ENCODE peak calls at places on chromosomes 5 and 9, in nine cellular contexts. W, D, S, B, X, F, P, U and A are unnamed samples.
A peak's percentile ranks its signal among the peaks of the same experiment; 100 is the strongest.

GRCh38 chr5:123557907-123558306 is 45.9 kb downstream of the CSNK1G3 start:
- DNase-seq in W (no peak), D (no peak), S (no peak), B (no peak), X (no peak), F (no peak), P (no peak), U (no peak), A (no peak)

GRCh38 chr5:124034963-124035362 is 523.0 kb downstream of the CSNK1G3 start:
- DNase-seq in W (no peak), D (no peak), S (no peak), B (no peak), X (no peak), F (no peak), P (no peak), U (no peak), A (no peak)

GRCh38 chr9:17481565-17481964 is 97.3 kb upstream of the SH3GL2 start:
- DNase-seq in W (no peak), D (no peak), S (no peak), B (no peak), X (no peak), F (no peak), P (no peak), U (no peak), A (no peak)

GRCh38 chr9:130482463-130482862 is 37.7 kb downstream of the ASS1 start:
- DNase-seq in W (no peak), D (no peak), S (peak; percentile 6), B (no peak), X (no peak), F (no peak), P (no peak), U (no peak), A (no peak)

GRCh38 chr5:169584998-169585451 is 1.5 kb downstream of the SPDL1 start:
- DNase-seq in W (no peak), D (no peak), S (no peak), B (no peak), X (peak; percentile 54), F (no peak), P (peak; percentile 18), U (no peak), A (peak; percentile 39)

GRCh38 chr5:84885479-84886258 is 501.0 kb upstream of the EDIL3 start:
- DNase-seq in W (no peak), D (peak; percentile 42), S (peak; percentile 53), B (peak; percentile 35), X (peak; percentile 39), F (no peak), P (no peak), U (no peak), A (no peak)

GRCh38 chr5:171808951-171809350 is 23.3 kb downstream of the SMIM23 start:
- DNase-seq in W (no peak), D (no peak), S (no peak), B (no peak), X (no peak), F (no peak), P (peak; percentile 66), U (no peak), A (no peak)

GRCh38 chr5:177607452-177608192 is 7.7 kb downstream of the B4GALT7 start:
- DNase-seq in W (peak; percentile 58), D (peak; percentile 62), S (peak; percentile 91), B (no peak), X (peak; percentile 66), F (peak; percentile 54), P (peak; percentile 81), U (peak; percentile 90), A (peak; percentile 42)

GRCh38 chr9:32434892-32435291 is 50.4 kb downstream of the ACO1 start:
- DNase-seq in W (no peak), D (no peak), S (no peak), B (no peak), X (no peak), F (no peak), P (no peak), U (no peak), A (no peak)

GRCh38 chr5:107199756-107200155 is 471.0 kb downstream of the EFNA5 start:
- DNase-seq in W (no peak), D (no peak), S (no peak), B (no peak), X (no peak), F (no peak), P (no peak), U (no peak), A (no peak)

GRCh38 chr9:131776473-131776872 is 36.6 kb upstream of the RAPGEF1 start:
- DNase-seq in W (no peak), D (peak; percentile 12), S (peak; percentile 64), B (no peak), X (no peak), F (no peak), P (peak; percentile 53), U (no peak), A (no peak)

GRCh38 chr5:55702612-55703345 is 9.3 kb downstream of the SLC38A9 start:
- DNase-seq in W (no peak), D (no peak), S (no peak), B (no peak), X (no peak), F (no peak), P (no peak), U (no peak), A (no peak)

GRCh38 chr9:15222313-15222712 is 84.7 kb downstream of the TTC39B start:
- DNase-seq in W (no peak), D (no peak), S (no peak), B (no peak), X (no peak), F (no peak), P (no peak), U (no peak), A (no peak)

GRCh38 chr5:152938630-152939029 is 533.6 kb upstream of the NMUR2 start:
- DNase-seq in W (no peak), D (no peak), S (no peak), B (no peak), X (no peak), F (no peak), P (no peak), U (no peak), A (no peak)

GRCh38 chr5:140221697-140222223 is 46.8 kb downstream of the CYSTM1 start:
- DNase-seq in W (no peak), D (no peak), S (peak; percentile 53), B (no peak), X (peak; percentile 49), F (no peak), P (peak; percentile 90), U (peak; percentile 24), A (peak; percentile 25)

GRCh38 chr9:74132986-74133385 is 364.1 kb upstream of the RORB start:
- DNase-seq in W (no peak), D (no peak), S (no peak), B (no peak), X (no peak), F (no peak), P (no peak), U (no peak), A (no peak)

GRCh38 chr9:18920685-18921084 is 112.3 kb downstream of the SAXO1 start:
- DNase-seq in W (no peak), D (no peak), S (no peak), B (no peak), X (no peak), F (no peak), P (no peak), U (no peak), A (no peak)

GRCh38 chr5:126002222-126002897 is 420.8 kb upstream of the GRAMD2B start:
- DNase-seq in W (peak; percentile 71), D (peak; percentile 83), S (peak; percentile 96), B (peak; percentile 64), X (peak; percentile 76), F (peak; percentile 78), P (no peak), U (no peak), A (no peak)

GRCh38 chr9:111037744-111038335 is 430 bp downstream of the LPAR1 start:
- DNase-seq in W (no peak), D (no peak), S (peak; percentile 57), B (no peak), X (peak; percentile 70), F (no peak), P (peak; percentile 61), U (no peak), A (peak; percentile 28)

GRCh38 chr5:19584131-19584530 is 403.9 kb downstream of the CDH18 start:
- DNase-seq in W (no peak), D (no peak), S (no peak), B (no peak), X (no peak), F (no peak), P (peak; percentile 1), U (no peak), A (no peak)

GRCh38 chr5:176429972-176430371 is 13.6 kb upstream of the CLTB start:
- DNase-seq in W (no peak), D (no peak), S (no peak), B (no peak), X (no peak), F (no peak), P (no peak), U (no peak), A (no peak)